ENCODE peak calls at places on chromosomes 5 and 9, in six cellular contexts. One of them, this sample, is unnamed.
A peak's percentile ranks its signal among the peaks of the same experiment; 100 is the strongest.

GRCh38 chr9:38671748-38672147 is 48.2 kb downstream of the FAM240B start:
- DNase-seq in HCT116: no peak
- DNase-seq in GM12878: peak; percentile 50
- DNase-seq in IMR-90: no peak
- DNase-seq in SK-N-SH: no peak
- DNase-seq in fibroblast of lung: no peak
- DNase-seq in this sample: no peak

GRCh38 chr9:6106576-6107339 is 91.3 kb upstream of the RANBP6 start:
- DNase-seq in fibroblast of lung: peak; percentile 34
- DNase-seq in HCT116: peak; percentile 34
- DNase-seq in IMR-90: peak; percentile 12
- DNase-seq in SK-N-SH: peak; percentile 20
- DNase-seq in GM12878: peak; percentile 41
- DNase-seq in this sample: peak; percentile 44

GRCh38 chr5:118956727-118957126 is 31.6 kb downstream of the DTWD2 start:
- DNase-seq in HCT116: no peak
- DNase-seq in SK-N-SH: peak; percentile 34
- DNase-seq in GM12878: no peak
- DNase-seq in IMR-90: peak; percentile 22
- DNase-seq in fibroblast of lung: peak; percentile 62
- DNase-seq in this sample: peak; percentile 62

GRCh38 chr9:15618540-15619331 is 65.9 kb downstream of the CCDC171 start:
- DNase-seq in fibroblast of lung: no peak
- DNase-seq in HCT116: no peak
- DNase-seq in SK-N-SH: no peak
- DNase-seq in GM12878: no peak
- DNase-seq in IMR-90: no peak
- DNase-seq in this sample: no peak

GRCh38 chr9:71676460-71676859 is 91.9 kb downstream of the CEMIP2 start:
- DNase-seq in SK-N-SH: no peak
- DNase-seq in GM12878: no peak
- DNase-seq in fibroblast of lung: no peak
- DNase-seq in IMR-90: no peak
- DNase-seq in HCT116: no peak
- DNase-seq in this sample: no peak

GRCh38 chr9:36802171-36802920 is 229.7 kb downstream of the MELK start:
- DNase-seq in IMR-90: peak; percentile 66
- DNase-seq in GM12878: no peak
- DNase-seq in SK-N-SH: no peak
- DNase-seq in HCT116: no peak
- DNase-seq in fibroblast of lung: peak; percentile 38
- DNase-seq in this sample: no peak

GRCh38 chr9:89603629-89604462 is 966 bp upstream of the GADD45G start:
- DNase-seq in HCT116: no peak
- DNase-seq in GM12878: no peak
- DNase-seq in fibroblast of lung: peak; percentile 40
- DNase-seq in IMR-90: peak; percentile 11
- DNase-seq in SK-N-SH: peak; percentile 82
- DNase-seq in this sample: peak; percentile 57

GRCh38 chr9:94860678-94861588 is 134.4 kb downstream of the AOPEP start:
- DNase-seq in fibroblast of lung: peak; percentile 78
- DNase-seq in HCT116: no peak
- DNase-seq in IMR-90: peak; percentile 89
- DNase-seq in SK-N-SH: no peak
- DNase-seq in GM12878: peak; percentile 92
- DNase-seq in this sample: peak; percentile 77

GRCh38 chr5:58407042-58407709 is 52.7 kb downstream of the PLK2 start:
- DNase-seq in HCT116: no peak
- DNase-seq in GM12878: no peak
- DNase-seq in fibroblast of lung: peak; percentile 53
- DNase-seq in IMR-90: peak; percentile 88
- DNase-seq in SK-N-SH: no peak
- DNase-seq in this sample: no peak

GRCh38 chr9:120394058-120394669 is 185.8 kb downstream of the CDK5RAP2 start:
- DNase-seq in SK-N-SH: no peak
- DNase-seq in IMR-90: peak; percentile 96
- DNase-seq in fibroblast of lung: peak; percentile 97
- DNase-seq in GM12878: no peak
- DNase-seq in HCT116: no peak
- DNase-seq in this sample: no peak

GRCh38 chr5:7745882-7746735 is 104.8 kb downstream of the CFAP90 start:
- DNase-seq in IMR-90: peak; percentile 59
- DNase-seq in fibroblast of lung: peak; percentile 70
- DNase-seq in HCT116: peak; percentile 41
- DNase-seq in GM12878: no peak
- DNase-seq in SK-N-SH: peak; percentile 59
- DNase-seq in this sample: peak; percentile 79

GRCh38 chr5:79259383-79259782 is 23.5 kb downstream of the JMY start:
- DNase-seq in SK-N-SH: no peak
- DNase-seq in fibroblast of lung: no peak
- DNase-seq in GM12878: no peak
- DNase-seq in HCT116: no peak
- DNase-seq in IMR-90: no peak
- DNase-seq in this sample: no peak

GRCh38 chr9:95028855-95029219 is 288.7 kb downstream of the FANCC start:
- DNase-seq in fibroblast of lung: no peak
- DNase-seq in HCT116: no peak
- DNase-seq in GM12878: no peak
- DNase-seq in IMR-90: no peak
- DNase-seq in SK-N-SH: no peak
- DNase-seq in this sample: no peak

GRCh38 chr9:91253488-91253887 is 108.2 kb downstream of the AUH start:
- DNase-seq in IMR-90: peak; percentile 31
- DNase-seq in HCT116: peak; percentile 6
- DNase-seq in GM12878: no peak
- DNase-seq in SK-N-SH: no peak
- DNase-seq in fibroblast of lung: peak; percentile 17
- DNase-seq in this sample: peak; percentile 43

GRCh38 chr5:10854526-10855277 is 93.7 kb upstream of the DAP start:
- DNase-seq in IMR-90: no peak
- DNase-seq in HCT116: no peak
- DNase-seq in GM12878: no peak
- DNase-seq in fibroblast of lung: no peak
- DNase-seq in SK-N-SH: no peak
- DNase-seq in this sample: no peak

GRCh38 chr9:100074093-100074492 is 24.7 kb downstream of the ERP44 start:
- DNase-seq in fibroblast of lung: peak; percentile 12
- DNase-seq in GM12878: no peak
- DNase-seq in SK-N-SH: no peak
- DNase-seq in IMR-90: no peak
- DNase-seq in HCT116: no peak
- DNase-seq in this sample: no peak

DNA sequence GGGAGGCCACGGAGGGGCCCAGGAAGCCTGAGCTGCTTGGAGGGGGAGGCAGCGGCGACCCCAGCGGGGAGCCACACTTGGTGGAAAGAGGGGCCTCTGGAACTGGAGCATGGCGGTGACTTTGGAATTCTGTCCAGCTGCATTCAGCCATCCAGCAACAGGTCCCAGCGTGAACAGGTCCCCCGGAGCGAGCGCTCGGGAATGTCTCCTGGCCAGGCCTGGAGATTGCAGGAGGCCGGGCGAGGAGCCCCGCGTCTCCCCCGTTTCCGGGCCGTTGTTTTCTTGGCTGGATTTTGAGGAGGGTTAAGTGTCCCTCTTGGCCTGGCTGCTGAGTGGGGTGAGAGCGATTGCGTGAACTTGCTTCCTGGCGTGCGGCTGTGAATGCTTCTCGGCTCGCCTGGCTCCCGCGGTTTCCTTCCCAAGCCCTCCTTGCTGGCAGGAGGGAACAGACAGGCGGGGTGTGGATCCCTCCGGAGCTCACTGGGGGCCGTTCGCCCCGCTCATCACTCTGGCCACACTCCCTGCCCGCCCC is 125.2 kb upstream of the IRX4 start:
- DNase-seq in SK-N-SH: no peak
- DNase-seq in GM12878: no peak
- DNase-seq in IMR-90: no peak
- DNase-seq in fibroblast of lung: no peak
- DNase-seq in HCT116: no peak
- DNase-seq in this sample: no peak
- H2AFZ ChIP-seq in SK-N-SH: no peak overlapping the region
- H2AFZ ChIP-seq in GM12878: no peak overlapping the region
- H2AFZ ChIP-seq in IMR-90: no peak overlapping the region
- H2AFZ ChIP-seq in fibroblast of lung: no peak overlapping the region
- H2AFZ ChIP-seq in HCT116: no peak overlapping the region
- H2AFZ ChIP-seq in this sample: no peak overlapping the region

DNA sequence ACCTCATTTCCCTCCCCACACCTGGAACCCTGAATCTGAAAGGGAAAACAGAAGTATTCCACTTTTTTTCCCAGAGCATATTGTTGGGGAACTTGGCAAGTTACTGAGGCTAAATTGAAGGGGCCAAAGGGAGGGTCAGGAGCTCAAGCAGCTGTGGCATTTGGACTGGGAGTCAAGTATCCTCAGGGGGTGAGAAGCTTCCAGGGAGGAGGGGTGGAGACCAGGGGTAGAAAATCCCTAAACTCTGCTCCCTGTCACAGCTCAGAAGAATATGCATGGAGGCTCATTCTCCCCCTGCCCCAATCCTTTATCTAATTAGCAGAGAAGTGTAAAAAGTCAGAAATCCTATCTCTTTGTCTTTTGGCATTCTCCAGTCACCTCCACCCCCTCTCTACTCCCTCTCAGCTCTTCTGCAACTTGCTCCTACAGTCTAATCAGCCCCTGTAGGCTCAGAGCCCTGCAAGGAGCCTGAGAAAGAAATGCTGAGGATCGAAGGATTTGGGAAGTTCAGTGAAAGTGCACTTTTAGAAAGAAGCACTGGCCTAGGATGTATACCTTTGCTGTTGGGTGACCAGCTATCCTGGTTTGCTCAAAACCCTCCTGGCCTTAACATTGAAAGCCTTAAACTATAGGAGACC is 5.7 kb upstream of the WNT8A start:
- DNase-seq in fibroblast of lung: no peak
- DNase-seq in HCT116: no peak
- DNase-seq in IMR-90: no peak
- DNase-seq in GM12878: no peak
- DNase-seq in SK-N-SH: no peak
- DNase-seq in this sample: no peak
- H3K9ac ChIP-seq in fibroblast of lung: no peak overlapping the region
- H3K9ac ChIP-seq in HCT116: no peak overlapping the region
- H3K9ac ChIP-seq in IMR-90: no peak overlapping the region
- H3K9ac ChIP-seq in GM12878: no peak overlapping the region
- H3K9ac ChIP-seq in SK-N-SH: no peak overlapping the region
- H3K9ac ChIP-seq in this sample: no peak overlapping the region

GRCh38 chr5:126718246-126718868 is 58.6 kb upstream of the LMNB1 start:
- DNase-seq in GM12878: no peak
- DNase-seq in SK-N-SH: no peak
- DNase-seq in IMR-90: no peak
- DNase-seq in HCT116: no peak
- DNase-seq in fibroblast of lung: no peak
- DNase-seq in this sample: no peak
- H2AFZ ChIP-seq in GM12878: no peak overlapping the region
- H2AFZ ChIP-seq in SK-N-SH: no peak overlapping the region
- H2AFZ ChIP-seq in IMR-90: peak overlapping the region; percentile 50
- H2AFZ ChIP-seq in HCT116: no peak overlapping the region
- H2AFZ ChIP-seq in fibroblast of lung: no peak overlapping the region
- H2AFZ ChIP-seq in this sample: no peak overlapping the region

DNA sequence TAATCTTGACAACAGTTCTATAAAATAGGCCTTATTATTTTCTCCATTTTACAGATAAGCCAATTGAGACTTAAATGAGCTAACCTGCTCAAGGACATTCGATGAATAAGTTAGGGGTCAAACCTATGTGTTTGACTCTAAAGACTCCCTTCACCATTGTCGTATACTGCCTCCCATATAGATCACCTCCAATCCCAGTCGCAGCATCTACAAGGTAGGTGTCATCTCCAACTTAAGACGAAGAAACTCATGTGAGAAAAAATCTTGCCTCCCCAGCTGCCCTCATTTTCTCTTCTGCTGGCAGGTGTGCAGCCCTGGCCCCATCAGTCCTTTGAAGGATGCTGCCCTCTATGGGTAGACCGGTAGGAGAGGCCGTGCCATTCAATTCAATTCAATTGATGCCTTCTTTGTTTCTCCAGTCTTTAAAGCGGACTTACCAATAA is 75.2 kb upstream of the SMARCA2 start:
- DNase-seq in fibroblast of lung: peak; percentile 16
- DNase-seq in HCT116: peak; percentile 8
- DNase-seq in GM12878: peak; percentile 82
- DNase-seq in IMR-90: peak; percentile 1
- DNase-seq in SK-N-SH: peak; percentile 54
- DNase-seq in this sample: peak; percentile 82
- H3K9ac ChIP-seq in fibroblast of lung: no peak overlapping the region
- H3K9ac ChIP-seq in HCT116: no peak overlapping the region
- H3K9ac ChIP-seq in GM12878: peak overlapping the region; percentile 79
- H3K9ac ChIP-seq in IMR-90: no peak overlapping the region
- H3K9ac ChIP-seq in SK-N-SH: no peak overlapping the region
- H3K9ac ChIP-seq in this sample: no peak overlapping the region

This sample was measured in Karpas-422.